ENCODE peak calls at places on chromosome 13, in five cellular contexts. One of them, this sample, is unnamed.

GRCh38 chr13:41985788-41986508 is 25.0 kb upstream of the VWA8 start:
- DNase-seq in pancreas: no peak
- DNase-seq in PC-9: no peak
- DNase-seq in colonic mucosa: no peak
- DNase-seq in HFF-Myc: peak
- DNase-seq in this sample: peak

GRCh38 chr13:67620665-67621064 is 390.5 kb upstream of the PCDH9 start:
- DNase-seq in HFF-Myc: no peak
- DNase-seq in pancreas: no peak
- DNase-seq in colonic mucosa: no peak
- DNase-seq in PC-9: no peak
- DNase-seq in this sample: no peak

GRCh38 chr13:103883698-103884097 is 817.5 kb upstream of the SLC10A2 start:
- DNase-seq in colonic mucosa: no peak
- DNase-seq in HFF-Myc: no peak
- DNase-seq in pancreas: no peak
- DNase-seq in PC-9: no peak
- DNase-seq in this sample: no peak

GRCh38 chr13:26973946-26974345 is 197.7 kb downstream of the USP12 start:
- DNase-seq in HFF-Myc: no peak
- DNase-seq in pancreas: no peak
- DNase-seq in PC-9: no peak
- DNase-seq in colonic mucosa: no peak
- DNase-seq in this sample: no peak

GRCh38 chr13:111610879-111611278 is 290.4 kb downstream of the TEX29 start:
- DNase-seq in pancreas: no peak
- DNase-seq in colonic mucosa: no peak
- DNase-seq in PC-9: no peak
- DNase-seq in HFF-Myc: no peak
- DNase-seq in this sample: no peak

GRCh38 chr13:98987275-98987674 is 9.4 kb upstream of the DOCK9 start:
- DNase-seq in pancreas: no peak
- DNase-seq in PC-9: no peak
- DNase-seq in HFF-Myc: no peak
- DNase-seq in colonic mucosa: no peak
- DNase-seq in this sample: no peak

GRCh38 chr13:41107584-41108014 is 25.0 kb downstream of the KBTBD6 start:
- DNase-seq in HFF-Myc: no peak
- DNase-seq in PC-9: no peak
- DNase-seq in colonic mucosa: no peak
- DNase-seq in pancreas: no peak
- DNase-seq in this sample: no peak

GRCh38 chr13:66826398-66826797 is 403.7 kb downstream of the PCDH9 start:
- DNase-seq in colonic mucosa: no peak
- DNase-seq in HFF-Myc: no peak
- DNase-seq in pancreas: no peak
- DNase-seq in PC-9: no peak
- DNase-seq in this sample: no peak

GRCh38 chr13:41008349-41008980 is 10.7 kb downstream of the ELF1 start:
- DNase-seq in pancreas: no peak
- DNase-seq in HFF-Myc: no peak
- DNase-seq in PC-9: no peak
- DNase-seq in colonic mucosa: no peak
- DNase-seq in this sample: no peak

GRCh38 chr13:33519561-33520479 is 234.3 kb upstream of the STARD13 start:
- DNase-seq in pancreas: no peak
- DNase-seq in PC-9: no peak
- DNase-seq in colonic mucosa: no peak
- DNase-seq in HFF-Myc: peak
- DNase-seq in this sample: no peak

GRCh38 chr13:51797664-51798488 is 6.1 kb downstream of the DHRS12 start:
- DNase-seq in pancreas: peak
- DNase-seq in colonic mucosa: peak
- DNase-seq in PC-9: peak
- DNase-seq in HFF-Myc: no peak
- DNase-seq in this sample: peak

GRCh38 chr13:35836476-35836875 is 294.7 kb downstream of the DCLK1 start:
- DNase-seq in PC-9: no peak
- DNase-seq in colonic mucosa: no peak
- DNase-seq in HFF-Myc: peak
- DNase-seq in pancreas: no peak
- DNase-seq in this sample: no peak

GRCh38 chr13:76455960-76456359 is 430.2 kb downstream of the KCTD12 start:
- DNase-seq in HFF-Myc: peak
- DNase-seq in colonic mucosa: no peak
- DNase-seq in PC-9: no peak
- DNase-seq in pancreas: no peak
- DNase-seq in this sample: no peak

GRCh38 chr13:70623260-70623659 is 515.0 kb upstream of the KLHL1 start:
- DNase-seq in HFF-Myc: no peak
- DNase-seq in PC-9: no peak
- DNase-seq in colonic mucosa: no peak
- DNase-seq in pancreas: no peak
- DNase-seq in this sample: no peak

GRCh38 chr13:46170268-46170667 is 11.7 kb downstream of the LCP1 start:
- DNase-seq in pancreas: peak
- DNase-seq in colonic mucosa: no peak
- DNase-seq in HFF-Myc: no peak
- DNase-seq in PC-9: no peak
- DNase-seq in this sample: no peak

GRCh38 chr13:58528351-58528750 is 896.8 kb downstream of the PCDH17 start:
- DNase-seq in PC-9: no peak
- DNase-seq in pancreas: no peak
- DNase-seq in colonic mucosa: no peak
- DNase-seq in HFF-Myc: no peak
- DNase-seq in this sample: no peak

GRCh38 chr13:79990048-79990447 is 350.9 kb downstream of the SPRY2 start:
- DNase-seq in colonic mucosa: no peak
- DNase-seq in HFF-Myc: no peak
- DNase-seq in PC-9: no peak
- DNase-seq in pancreas: no peak
- DNase-seq in this sample: no peak

GRCh38 chr13:21703846-21704245 is 33.0 kb downstream of the FGF9 start:
- DNase-seq in HFF-Myc: no peak
- DNase-seq in PC-9: no peak
- DNase-seq in pancreas: no peak
- DNase-seq in colonic mucosa: no peak
- DNase-seq in this sample: peak

GRCh38 chr13:43303040-43303729 is 279.8 kb downstream of the DNAJC15 start:
- DNase-seq in pancreas: peak
- DNase-seq in PC-9: peak
- DNase-seq in colonic mucosa: peak
- DNase-seq in HFF-Myc: peak
- DNase-seq in this sample: peak
- TF ChIP-seq CTCF in pancreas: peak
- TF ChIP-seq CTCF in PC-9: peak
- TF ChIP-seq CTCF in colonic mucosa: no peak
- TF ChIP-seq CTCF in HFF-Myc: peak
- TF ChIP-seq CTCF in this sample: peak

DNA sequence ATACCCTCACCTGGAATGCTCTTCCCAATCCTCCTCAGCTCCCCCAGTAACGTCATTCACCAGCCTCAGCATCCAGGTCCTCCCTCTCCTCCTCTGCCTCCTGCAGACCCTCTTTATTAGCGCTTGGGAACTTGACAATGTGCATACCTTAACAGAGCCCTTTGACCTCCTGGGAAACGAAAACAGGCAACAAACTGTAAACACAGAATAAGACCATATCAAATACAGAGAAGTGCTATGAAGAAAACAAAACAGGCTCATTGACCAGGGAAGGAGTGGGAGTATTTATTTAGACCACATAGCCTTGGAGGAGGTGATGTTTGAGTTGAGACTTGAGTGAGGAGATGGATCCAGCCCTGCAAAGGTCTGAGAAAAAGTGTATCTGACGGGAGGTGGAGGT is 107.9 kb upstream of the SLC7A1 start:
- DNase-seq in colonic mucosa: no peak
- DNase-seq in PC-9: no peak
- DNase-seq in pancreas: no peak
- DNase-seq in HFF-Myc: no peak
- DNase-seq in this sample: no peak
- H3K4me3 ChIP-seq in colonic mucosa: no peak
- H3K4me3 ChIP-seq in PC-9: no peak
- H3K4me3 ChIP-seq in pancreas: no peak
- H3K4me3 ChIP-seq in HFF-Myc: no peak
- H3K4me3 ChIP-seq in this sample: no peak

GRCh38 chr13:25679936-25680335 is 308.2 kb downstream of the ATP8A2 start:
- DNase-seq in HFF-Myc: no peak
- DNase-seq in PC-9: no peak
- DNase-seq in pancreas: no peak
- DNase-seq in colonic mucosa: no peak
- DNase-seq in this sample: no peak

GRCh38 chr13:25675060-25675459 is 303.3 kb downstream of the ATP8A2 start:
- DNase-seq in pancreas: no peak
- DNase-seq in HFF-Myc: no peak
- DNase-seq in PC-9: no peak
- DNase-seq in colonic mucosa: no peak
- DNase-seq in this sample: no peak

GRCh38 chr13:25679154-25679553 is 307.4 kb downstream of the ATP8A2 start:
- DNase-seq in HFF-Myc: no peak
- DNase-seq in pancreas: no peak
- DNase-seq in PC-9: no peak
- DNase-seq in colonic mucosa: no peak
- DNase-seq in this sample: no peak

GRCh38 chr13:25677956-25678355 is 306.2 kb downstream of the ATP8A2 start:
- DNase-seq in HFF-Myc: no peak
- DNase-seq in PC-9: no peak
- DNase-seq in pancreas: no peak
- DNase-seq in colonic mucosa: no peak
- DNase-seq in this sample: no peak

DNA sequence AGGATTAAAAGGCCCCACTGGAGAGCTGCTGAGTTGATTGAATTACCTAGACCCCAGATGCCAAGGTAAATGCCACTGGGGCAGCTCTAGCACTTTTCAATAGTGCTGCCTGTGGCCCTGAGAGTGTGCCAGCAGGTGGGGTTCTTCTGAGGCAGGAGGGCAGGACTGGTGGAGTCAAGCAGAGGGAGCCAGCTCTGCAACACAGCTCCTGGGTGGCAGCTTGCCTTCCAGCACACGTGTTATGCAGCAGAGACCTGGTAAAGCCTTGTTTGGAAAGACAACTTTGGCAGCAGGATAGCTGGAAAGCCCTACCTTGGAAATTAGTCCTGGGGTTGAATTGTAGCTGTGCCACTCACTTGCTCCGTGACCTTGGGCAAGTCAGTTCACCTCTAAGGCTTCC is 306.6 kb downstream of the ATP8A2 start:
- DNase-seq in PC-9: no peak
- DNase-seq in HFF-Myc: no peak
- DNase-seq in colonic mucosa: no peak
- DNase-seq in pancreas: peak
- DNase-seq in this sample: no peak
- TF ChIP-seq CTCF in PC-9: no peak
- TF ChIP-seq CTCF in HFF-Myc: no peak
- TF ChIP-seq CTCF in colonic mucosa: no peak
- TF ChIP-seq CTCF in pancreas: no peak
- TF ChIP-seq CTCF in this sample: no peak

GRCh38 chr13:19596960-19597361 is 35.6 kb upstream of the TPTE2 start:
- DNase-seq in colonic mucosa: no peak
- DNase-seq in pancreas: no peak
- DNase-seq in HFF-Myc: no peak
- DNase-seq in PC-9: no peak
- DNase-seq in this sample: no peak
- H3K4me3 ChIP-seq in colonic mucosa: no peak
- H3K4me3 ChIP-seq in pancreas: no peak
- H3K4me3 ChIP-seq in HFF-Myc: no peak
- H3K4me3 ChIP-seq in PC-9: no peak
- H3K4me3 ChIP-seq in this sample: no peak

GRCh38 chr13:73417012-73417615 is 358.3 kb downstream of the KLF5 start:
- DNase-seq in HFF-Myc: no peak
- DNase-seq in pancreas: peak
- DNase-seq in PC-9: no peak
- DNase-seq in colonic mucosa: no peak
- DNase-seq in this sample: no peak
- TF ChIP-seq CTCF in HFF-Myc: peak
- TF ChIP-seq CTCF in pancreas: no peak
- TF ChIP-seq CTCF in PC-9: no peak
- TF ChIP-seq CTCF in colonic mucosa: no peak
- TF ChIP-seq CTCF in this sample: peak